ENCODE peak calls at places on chromosomes 12 and 14, in ten cellular contexts. L, M, G, O, H, V, P, D, S and Z are unnamed samples.

GRCh38 chr14:21069388-21070082 is 569 bp upstream of the ARHGEF40 start:
- DNase-seq in G (peak), H (no peak), O (no peak), L (no peak), D (no peak), V (no peak), M (peak), S (no peak), P (no peak), Z (peak)

GRCh38 chr12:44874981-44875416 is 1.1 kb downstream of the NELL2 start:
- DNase-seq in G (peak), P (no peak), M (peak), O (peak), D (no peak), H (no peak), S (no peak), L (no peak), V (no peak), Z (no peak)

GRCh38 chr14:35161231-35161630 is 38.9 kb downstream of the PRORP start:
- DNase-seq in P (no peak), S (no peak), D (no peak), O (no peak), V (no peak), M (peak), G (no peak), L (no peak), H (peak), Z (peak)

GRCh38 chr12:14611640-14612203 is 44.0 kb upstream of the PLBD1 start:
- DNase-seq in L (no peak), O (no peak), G (no peak), H (no peak), V (no peak), D (no peak), S (no peak), M (no peak), P (no peak), Z (no peak)

GRCh38 chr14:93160353-93160801 is 24.3 kb downstream of the MOAP1 start:
- DNase-seq in G (peak), V (no peak), H (peak), M (peak), O (no peak), P (no peak), S (no peak), D (no peak), L (no peak), Z (no peak)

GRCh38 chr12:41521872-41522379 is 333.8 kb downstream of the PDZRN4 start:
- DNase-seq in P (peak), M (peak), H (peak), O (no peak), V (no peak), L (peak), G (peak), D (no peak), S (no peak), Z (no peak)

GRCh38 chr12:90058721-90059120 is 350.1 kb upstream of the ATP2B1 start:
- DNase-seq in L (peak), S (no peak), V (no peak), H (peak), D (no peak), O (no peak), G (no peak), M (peak), P (peak), Z (no peak)

GRCh38 chr14:68394719-68395117 is 398.1 kb downstream of the ZFP36L1 start:
- DNase-seq in D (no peak), P (no peak), S (no peak), M (no peak), H (no peak), O (no peak), G (no peak), V (no peak), L (no peak), Z (no peak)

GRCh38 chr12:2876431-2877046 is 435 bp downstream of the FOXM1 start:
- DNase-seq in D (no peak), L (no peak), P (no peak), O (no peak), M (peak), S (no peak), V (no peak), H (no peak), G (peak), Z (no peak)

GRCh38 chr12:30796508-30796780 is 41.7 kb upstream of the CAPRIN2 start:
- DNase-seq in H (peak), M (peak), G (peak), O (no peak), S (no peak), L (no peak), P (no peak), D (no peak), V (no peak), Z (no peak)

GRCh38 chr12:111342376-111342775 is 26.5 kb downstream of the PHETA1 start:
- DNase-seq in M (no peak), O (no peak), G (no peak), V (no peak), P (no peak), H (no peak), S (no peak), L (no peak), D (no peak), Z (no peak)

GRCh38 chr12:47741340-47741703 is 16.0 kb upstream of the ENDOU start:
- DNase-seq in D (peak), P (no peak), G (peak), S (no peak), O (no peak), H (no peak), V (no peak), M (no peak), L (no peak), Z (peak)

GRCh38 chr12:49428652-49429549 is 61.6 kb downstream of the SPATS2 start:
- DNase-seq in P (no peak), G (peak), D (no peak), V (no peak), M (peak), S (no peak), O (no peak), L (peak), H (peak), Z (no peak)

GRCh38 chr12:49930515-49931288 is 19.8 kb upstream of the AQP2 start:
- DNase-seq in V (no peak), P (peak), O (no peak), S (no peak), H (peak), D (no peak), M (peak), G (no peak), L (no peak), Z (no peak)

GRCh38 chr12:7035464-7035863 is 17.2 kb upstream of the LPCAT3 start:
- DNase-seq in V (no peak), M (no peak), O (no peak), H (no peak), P (no peak), L (no peak), S (no peak), G (no peak), D (no peak), Z (no peak)